ENCODE peak calls at places on chromosome 1, in six cellular contexts. W, R, P, U, X and C are unnamed samples.

GRCh38 chr1:246503341-246503740 is 3.7 kb downstream of the SMYD3 start:
- DNase-seq in P (no peak), X (no peak), U (no peak), W (peak), R (no peak), C (no peak)

GRCh38 chr1:237429252-237429651 is 387.3 kb downstream of the RYR2 start:
- DNase-seq in U (no peak), X (no peak), W (no peak), R (no peak), P (no peak), C (no peak)

GRCh38 chr1:32163405-32163804 is 16.1 kb upstream of the TXLNA start:
- DNase-seq in P (no peak), U (no peak), R (no peak), X (no peak), W (no peak), C (no peak)

GRCh38 chr1:211476200-211476849 is 15.6 kb downstream of the RD3 start:
- DNase-seq in P (peak), U (no peak), X (peak), R (peak), W (peak), C (peak)

GRCh38 chr1:94675373-94675772 is 133.8 kb upstream of the F3 start:
- DNase-seq in U (no peak), W (no peak), X (no peak), P (no peak), R (no peak), C (no peak)

GRCh38 chr1:93728480-93729131 is 47.0 kb upstream of the BCAR3 start:
- DNase-seq in X (no peak), R (no peak), U (no peak), W (peak), P (no peak), C (no peak)

GRCh38 chr1:62794047-62794446 is 10.1 kb downstream of the ATG4C start:
- DNase-seq in U (no peak), R (no peak), W (no peak), X (no peak), P (no peak), C (no peak)

GRCh38 chr1:93716974-93717373 is 35.3 kb upstream of the BCAR3 start:
- DNase-seq in P (no peak), R (no peak), X (no peak), W (no peak), U (no peak), C (no peak)

GRCh38 chr1:42290130-42290529 is 44.9 kb downstream of the FOXJ3 start:
- DNase-seq in R (no peak), U (no peak), P (no peak), X (no peak), W (no peak), C (no peak)

GRCh38 chr1:180157108-180157507 is 2.4 kb downstream of the QSOX1 start:
- DNase-seq in X (no peak), W (peak), U (no peak), P (no peak), R (no peak), C (no peak)

GRCh38 chr1:88514544-88514943 is 169.5 kb upstream of the PKN2 start:
- DNase-seq in P (no peak), R (no peak), X (no peak), U (no peak), W (no peak), C (no peak)

GRCh38 chr1:54053745-54054437 is 483 bp downstream of the TCEANC2 start:
- DNase-seq in R (no peak), X (no peak), W (peak), U (no peak), P (no peak), C (no peak)